ENCODE peak calls at places on chromosomes 6 and 20, in four cellular contexts. J is kidney epithelial cell, R is PC-9, T is mammary epithelial cell. C is an unnamed sample.

GRCh38 chr20:54068495-54068894 is 1.9 kb downstream of the BCAS1 start:
- DNase-seq in J (no peak), R (no peak), T (no peak), C (no peak)

GRCh38 chr6:83758533-83758932 is 49.6 kb upstream of the SNAP91 start:
- DNase-seq in J (no peak), R (no peak), T (no peak), C (no peak)

GRCh38 chr6:18507018-18507415 is 119.9 kb downstream of the RNF144B start:
- DNase-seq in J (no peak), R (no peak), T (no peak), C (no peak)

GRCh38 chr20:33441142-33441955 is 2.2 kb downstream of the SNTA1 start:
- DNase-seq in J (no peak), R (no peak), T (no peak), C (no peak)

GRCh38 chr20:51563597-51564332 is 21.2 kb upstream of the NFATC2 start:
- DNase-seq in J (no peak), R (peak), T (peak), C (peak)

GRCh38 chr6:141562801-141563763 is 569.6 kb upstream of the GJE1 start:
- DNase-seq in J (peak), R (peak), T (peak), C (peak)

GRCh38 chr20:7610681-7611080 is 329.6 kb downstream of the HAO1 start:
- DNase-seq in J (no peak), R (no peak), T (no peak), C (no peak)

GRCh38 chr20:12068146-12068545 is 150.5 kb downstream of the BTBD3 start:
- DNase-seq in J (no peak), R (no peak), T (no peak), C (no peak)

GRCh38 chr20:46031701-46032254 is 2.8 kb downstream of the SLC12A5 start:
- DNase-seq in J (no peak), R (no peak), T (no peak), C (no peak)

GRCh38 chr6:135325624-135326424 is 144.7 kb downstream of the MYB start:
- DNase-seq in J (no peak), R (no peak), T (no peak), C (peak)

GRCh38 chr20:3175270-3175669 is 1.9 kb upstream of the LZTS3 start:
- DNase-seq in J (no peak), R (no peak), T (no peak), C (no peak)

GRCh38 chr20:3172126-3172932 is 1.0 kb downstream of the LZTS3 start:
- DNase-seq in J (no peak), R (no peak), T (no peak), C (no peak)

GRCh38 chr20:3173582-3174441 is 463 bp upstream of the LZTS3 start:
- DNase-seq in J (no peak), R (peak), T (peak), C (peak)

GRCh38 chr20:3172933-3173581 is at the start of gene LZTS3:
- DNase-seq in J (no peak), R (no peak), T (peak), C (peak)

DNA sequence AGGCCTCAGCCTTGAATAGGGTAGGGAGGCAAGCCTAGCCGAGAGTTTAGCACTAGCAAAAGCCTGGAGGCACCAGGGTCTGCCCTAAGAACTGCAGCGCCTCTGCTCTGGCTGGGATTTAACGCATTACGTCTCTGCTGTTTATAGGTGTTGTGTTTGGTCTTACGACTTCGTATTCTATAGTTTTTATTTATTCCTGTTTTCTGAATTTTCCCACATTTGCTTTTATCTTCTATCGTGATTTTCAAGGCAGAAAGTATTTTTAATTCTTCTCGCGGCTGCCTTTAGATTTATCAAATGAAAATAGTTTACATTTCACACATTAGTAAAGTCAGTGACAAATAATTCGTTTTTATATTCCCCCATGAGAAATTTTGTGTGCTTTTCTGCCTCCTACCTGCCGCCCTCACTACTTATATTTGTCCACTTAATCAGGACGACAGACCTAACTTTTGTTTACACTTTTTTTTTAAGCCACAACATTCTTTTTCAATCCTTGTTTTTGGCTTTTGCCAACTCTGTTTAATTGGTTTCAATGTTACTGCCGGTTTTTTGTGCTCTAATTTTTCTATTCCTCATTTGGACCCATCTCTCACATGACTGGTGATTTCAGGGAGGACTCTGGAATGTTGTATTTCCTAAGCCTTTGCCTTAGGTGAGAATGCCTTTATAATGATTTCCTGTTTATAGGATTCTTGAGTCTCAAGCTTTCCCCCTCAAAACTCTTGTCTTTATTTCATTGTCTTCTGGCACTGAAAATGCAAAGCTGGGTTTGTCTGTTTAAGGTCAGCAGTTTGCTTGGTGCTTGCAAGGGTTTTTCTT is 1.3 kb upstream of the LZTS3 start:
- DNase-seq in J (no peak), R (peak), T (no peak), C (peak)
- TF ChIP-seq CTCF in J (no peak), R (no peak), T (peak), C (no peak)

GRCh38 chr6:100078509-100078908 is 84.5 kb upstream of the MCHR2 start:
- DNase-seq in J (no peak), R (no peak), T (peak), C (peak)
- TF ChIP-seq CTCF in J (peak), R (no peak), T (peak), C (peak)

DNA sequence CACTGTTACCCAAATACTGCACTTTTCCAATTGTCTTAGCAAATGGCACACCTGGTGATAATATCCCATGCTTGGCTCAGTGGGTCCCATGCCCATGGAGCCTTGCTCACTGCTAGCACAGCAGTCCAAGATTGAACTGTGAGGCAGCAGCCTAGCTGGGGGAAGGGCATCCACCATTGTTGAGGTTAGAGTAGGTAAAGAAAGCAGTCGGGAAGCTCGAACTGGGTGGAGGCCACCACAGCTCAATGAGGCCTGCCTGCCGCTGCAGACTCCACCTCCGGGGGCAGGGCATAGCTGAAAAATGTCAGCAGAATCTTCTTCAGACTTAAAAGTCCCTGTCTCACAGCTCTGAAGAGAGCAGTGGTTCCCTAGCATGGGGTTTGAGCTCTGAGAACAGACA is 9.2 kb upstream of the CST2 start:
- DNase-seq in J (no peak), R (no peak), T (no peak), C (no peak)
- TF ChIP-seq CTCF in J (no peak), R (no peak), T (no peak), C (no peak)

GRCh38 chr6:158793432-158793831 is 25.7 kb downstream of the EZR start:
- DNase-seq in J (no peak), R (peak), T (no peak), C (peak)
- TF ChIP-seq CTCF in J (peak), R (peak), T (peak), C (peak)

C was measured in MCF 10A.